ENCODE peak calls at places on chromosome 20, in seven cellular contexts. One of them, this sample, is unnamed.

GRCh38 chr20:31549513-31549880 is 35.3 kb downstream of the HM13 start:
- DNase-seq in AG09309: no peak
- DNase-seq in thyroid gland: no peak
- DNase-seq in choroid plexus epithelial cell: no peak
- DNase-seq in HCT116: no peak
- DNase-seq in fibroblast of pulmonary artery: no peak
- DNase-seq in GM13976: no peak
- DNase-seq in this sample: no peak

GRCh38 chr20:48898896-48899513 is 22.5 kb upstream of the ARFGEF2 start:
- DNase-seq in thyroid gland: no peak
- DNase-seq in fibroblast of pulmonary artery: no peak
- DNase-seq in choroid plexus epithelial cell: no peak
- DNase-seq in GM13976: no peak
- DNase-seq in AG09309: no peak
- DNase-seq in HCT116: no peak
- DNase-seq in this sample: no peak

GRCh38 chr20:59850018-59850641 is 83.3 kb downstream of the SYCP2 start:
- DNase-seq in AG09309: no peak
- DNase-seq in HCT116: peak
- DNase-seq in thyroid gland: no peak
- DNase-seq in choroid plexus epithelial cell: peak
- DNase-seq in fibroblast of pulmonary artery: peak
- DNase-seq in GM13976: no peak
- DNase-seq in this sample: no peak

GRCh38 chr20:61299088-61299487 is 47.0 kb downstream of the CDH4 start:
- DNase-seq in HCT116: no peak
- DNase-seq in choroid plexus epithelial cell: no peak
- DNase-seq in AG09309: no peak
- DNase-seq in thyroid gland: no peak
- DNase-seq in fibroblast of pulmonary artery: no peak
- DNase-seq in GM13976: no peak
- DNase-seq in this sample: no peak

GRCh38 chr20:56875052-56875663 is 246.1 kb downstream of the TFAP2C start:
- DNase-seq in AG09309: peak
- DNase-seq in thyroid gland: peak
- DNase-seq in HCT116: peak
- DNase-seq in GM13976: no peak
- DNase-seq in choroid plexus epithelial cell: peak
- DNase-seq in fibroblast of pulmonary artery: peak
- DNase-seq in this sample: no peak

GRCh38 chr20:35320396-35321126 is 28.3 kb upstream of the FAM83C start:
- DNase-seq in AG09309: no peak
- DNase-seq in HCT116: peak
- DNase-seq in choroid plexus epithelial cell: peak
- DNase-seq in GM13976: no peak
- DNase-seq in thyroid gland: no peak
- DNase-seq in fibroblast of pulmonary artery: peak
- DNase-seq in this sample: no peak

GRCh38 chr20:21981607-21982344 is 276.3 kb downstream of the PAX1 start:
- DNase-seq in AG09309: peak
- DNase-seq in GM13976: no peak
- DNase-seq in thyroid gland: no peak
- DNase-seq in HCT116: no peak
- DNase-seq in choroid plexus epithelial cell: peak
- DNase-seq in fibroblast of pulmonary artery: peak
- DNase-seq in this sample: no peak

GRCh38 chr20:33026779-33027759 is 4.4 kb upstream of the BPIFB6 start:
- DNase-seq in choroid plexus epithelial cell: no peak
- DNase-seq in HCT116: no peak
- DNase-seq in GM13976: no peak
- DNase-seq in fibroblast of pulmonary artery: no peak
- DNase-seq in AG09309: no peak
- DNase-seq in thyroid gland: no peak
- DNase-seq in this sample: no peak

GRCh38 chr20:20482453-20482852 is 114.5 kb downstream of the INSM1 start:
- DNase-seq in HCT116: no peak
- DNase-seq in choroid plexus epithelial cell: no peak
- DNase-seq in thyroid gland: no peak
- DNase-seq in fibroblast of pulmonary artery: no peak
- DNase-seq in GM13976: no peak
- DNase-seq in AG09309: no peak
- DNase-seq in this sample: no peak

GRCh38 chr20:44990425-44990824 is 24.1 kb downstream of the STK4 start:
- DNase-seq in thyroid gland: no peak
- DNase-seq in AG09309: no peak
- DNase-seq in fibroblast of pulmonary artery: peak
- DNase-seq in GM13976: no peak
- DNase-seq in HCT116: no peak
- DNase-seq in choroid plexus epithelial cell: peak
- DNase-seq in this sample: peak

GRCh38 chr20:13147071-13147961 is 73.8 kb upstream of the ISM1 start:
- DNase-seq in AG09309: no peak
- DNase-seq in choroid plexus epithelial cell: peak
- DNase-seq in fibroblast of pulmonary artery: no peak
- DNase-seq in thyroid gland: peak
- DNase-seq in HCT116: no peak
- DNase-seq in GM13976: no peak
- DNase-seq in this sample: no peak

GRCh38 chr20:34861386-34862084 is 11.1 kb downstream of the GGT7 start:
- DNase-seq in GM13976: no peak
- DNase-seq in choroid plexus epithelial cell: no peak
- DNase-seq in HCT116: no peak
- DNase-seq in fibroblast of pulmonary artery: no peak
- DNase-seq in thyroid gland: peak
- DNase-seq in AG09309: no peak
- DNase-seq in this sample: no peak

GRCh38 chr20:10586296-10586695 is 87.5 kb downstream of the JAG1 start:
- DNase-seq in choroid plexus epithelial cell: no peak
- DNase-seq in fibroblast of pulmonary artery: no peak
- DNase-seq in thyroid gland: no peak
- DNase-seq in AG09309: no peak
- DNase-seq in GM13976: no peak
- DNase-seq in HCT116: no peak
- DNase-seq in this sample: no peak

GRCh38 chr20:19688031-19688806 is 69.8 kb upstream of the RIN2 start:
- DNase-seq in HCT116: peak
- DNase-seq in thyroid gland: peak
- DNase-seq in AG09309: peak
- DNase-seq in fibroblast of pulmonary artery: peak
- DNase-seq in GM13976: no peak
- DNase-seq in choroid plexus epithelial cell: peak
- DNase-seq in this sample: no peak

GRCh38 chr20:6160736-6161135 is 37.9 kb upstream of the FERMT1 start:
- DNase-seq in fibroblast of pulmonary artery: no peak
- DNase-seq in choroid plexus epithelial cell: no peak
- DNase-seq in thyroid gland: no peak
- DNase-seq in AG09309: no peak
- DNase-seq in GM13976: no peak
- DNase-seq in HCT116: no peak
- DNase-seq in this sample: no peak

GRCh38 chr20:6162239-6162638 is 39.4 kb upstream of the FERMT1 start:
- DNase-seq in AG09309: no peak
- DNase-seq in GM13976: no peak
- DNase-seq in choroid plexus epithelial cell: peak
- DNase-seq in HCT116: no peak
- DNase-seq in thyroid gland: peak
- DNase-seq in fibroblast of pulmonary artery: peak
- DNase-seq in this sample: no peak

GRCh38 chr20:6152777-6153176 is 29.9 kb upstream of the FERMT1 start:
- DNase-seq in HCT116: no peak
- DNase-seq in AG09309: no peak
- DNase-seq in choroid plexus epithelial cell: no peak
- DNase-seq in GM13976: no peak
- DNase-seq in fibroblast of pulmonary artery: no peak
- DNase-seq in thyroid gland: no peak
- DNase-seq in this sample: no peak

GRCh38 chr20:6157345-6157744 is 34.5 kb upstream of the FERMT1 start:
- DNase-seq in choroid plexus epithelial cell: peak
- DNase-seq in GM13976: no peak
- DNase-seq in AG09309: no peak
- DNase-seq in fibroblast of pulmonary artery: peak
- DNase-seq in thyroid gland: no peak
- DNase-seq in HCT116: no peak
- DNase-seq in this sample: no peak
- TF ChIP-seq CTCF in choroid plexus epithelial cell: peak
- TF ChIP-seq CTCF in GM13976: no peak
- TF ChIP-seq CTCF in AG09309: peak
- TF ChIP-seq CTCF in fibroblast of pulmonary artery: peak
- TF ChIP-seq CTCF in thyroid gland: no peak
- TF ChIP-seq CTCF in HCT116: peak
- TF ChIP-seq CTCF in this sample: no peak

DNA sequence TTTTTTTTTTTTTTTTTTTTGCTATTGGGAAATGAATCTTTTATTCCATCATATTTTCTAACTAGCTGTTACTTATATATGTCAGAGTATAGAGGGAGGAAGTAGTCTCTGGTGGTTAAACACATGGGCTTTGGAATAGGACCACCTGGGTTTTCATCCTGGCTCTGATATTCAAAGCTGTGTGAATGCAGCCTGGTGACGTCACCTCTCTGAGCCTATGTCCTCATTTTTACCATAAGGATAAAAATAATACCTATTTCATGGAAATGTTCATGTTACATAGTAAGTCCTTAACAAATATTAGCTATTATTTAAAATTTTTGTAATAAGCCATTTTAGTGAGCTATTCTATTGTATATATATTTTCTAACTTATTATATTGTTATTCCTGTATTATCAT is 58.8 kb upstream of the TOX2 start:
- DNase-seq in choroid plexus epithelial cell: no peak
- DNase-seq in AG09309: no peak
- DNase-seq in thyroid gland: no peak
- DNase-seq in fibroblast of pulmonary artery: no peak
- DNase-seq in HCT116: no peak
- DNase-seq in GM13976: no peak
- DNase-seq in this sample: no peak
- TF ChIP-seq CTCF in choroid plexus epithelial cell: no peak
- TF ChIP-seq CTCF in AG09309: no peak
- TF ChIP-seq CTCF in thyroid gland: no peak
- TF ChIP-seq CTCF in fibroblast of pulmonary artery: no peak
- TF ChIP-seq CTCF in HCT116: no peak
- TF ChIP-seq CTCF in GM13976: no peak
- TF ChIP-seq CTCF in this sample: no peak

DNA sequence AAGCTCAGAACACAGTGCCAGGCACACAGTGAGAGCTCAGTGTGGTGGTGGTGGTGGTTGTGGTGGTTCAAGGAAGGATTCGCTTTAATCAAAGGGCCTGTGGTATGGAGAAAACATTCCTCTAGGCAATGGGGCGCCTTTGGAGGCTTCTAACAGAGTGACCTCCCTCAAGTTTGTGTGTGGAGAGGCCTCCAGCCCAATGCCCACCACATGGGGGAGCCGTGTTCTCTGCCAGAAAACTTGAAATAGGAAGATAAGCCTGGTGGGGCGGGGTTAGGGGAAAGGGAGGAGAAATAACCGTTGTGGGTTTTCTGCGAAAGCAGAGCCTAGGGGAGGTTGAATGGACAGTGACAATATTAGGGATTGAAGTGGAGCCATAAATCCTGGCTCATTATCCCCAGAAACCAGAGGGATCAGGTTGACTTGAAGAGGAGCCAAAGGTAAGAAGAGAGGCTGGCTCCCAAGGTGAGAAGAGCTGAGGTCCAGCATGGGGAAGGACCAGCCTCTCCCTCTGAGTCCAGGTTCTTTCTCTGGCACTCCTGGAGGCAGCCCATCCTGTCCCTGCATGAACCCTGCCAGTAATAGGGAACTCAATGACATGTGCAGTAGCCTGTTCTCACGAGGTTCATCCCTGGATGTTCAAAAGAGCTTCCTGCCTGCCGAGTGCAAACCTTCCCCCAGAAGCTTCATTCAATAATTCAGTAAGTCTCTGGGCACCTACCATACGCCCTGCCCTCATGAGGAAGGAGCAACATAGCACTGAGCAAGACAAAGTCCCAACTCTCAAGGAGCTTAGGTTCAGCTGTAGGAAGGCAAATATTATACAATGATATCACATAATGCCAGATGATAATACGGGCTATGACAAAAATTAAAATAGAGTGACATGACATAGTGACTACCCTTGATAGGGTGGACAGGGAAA is 51.4 kb downstream of the TGM2 start:
- DNase-seq in choroid plexus epithelial cell: peak
- DNase-seq in thyroid gland: no peak
- DNase-seq in HCT116: peak
- DNase-seq in fibroblast of pulmonary artery: no peak
- DNase-seq in AG09309: no peak
- DNase-seq in GM13976: no peak
- DNase-seq in this sample: no peak
- TF ChIP-seq CTCF in choroid plexus epithelial cell: peak
- TF ChIP-seq CTCF in thyroid gland: no peak
- TF ChIP-seq CTCF in HCT116: peak
- TF ChIP-seq CTCF in fibroblast of pulmonary artery: peak
- TF ChIP-seq CTCF in AG09309: peak
- TF ChIP-seq CTCF in GM13976: no peak
- TF ChIP-seq CTCF in this sample: peak

GRCh38 chr20:37081717-37082289 is 14.0 kb downstream of the RBL1 start:
- DNase-seq in choroid plexus epithelial cell: peak
- DNase-seq in fibroblast of pulmonary artery: no peak
- DNase-seq in HCT116: no peak
- DNase-seq in thyroid gland: peak
- DNase-seq in GM13976: no peak
- DNase-seq in AG09309: no peak
- DNase-seq in this sample: no peak
- TF ChIP-seq CTCF in choroid plexus epithelial cell: peak
- TF ChIP-seq CTCF in fibroblast of pulmonary artery: peak
- TF ChIP-seq CTCF in HCT116: peak
- TF ChIP-seq CTCF in thyroid gland: no peak
- TF ChIP-seq CTCF in GM13976: no peak
- TF ChIP-seq CTCF in AG09309: peak
- TF ChIP-seq CTCF in this sample: peak

DNA sequence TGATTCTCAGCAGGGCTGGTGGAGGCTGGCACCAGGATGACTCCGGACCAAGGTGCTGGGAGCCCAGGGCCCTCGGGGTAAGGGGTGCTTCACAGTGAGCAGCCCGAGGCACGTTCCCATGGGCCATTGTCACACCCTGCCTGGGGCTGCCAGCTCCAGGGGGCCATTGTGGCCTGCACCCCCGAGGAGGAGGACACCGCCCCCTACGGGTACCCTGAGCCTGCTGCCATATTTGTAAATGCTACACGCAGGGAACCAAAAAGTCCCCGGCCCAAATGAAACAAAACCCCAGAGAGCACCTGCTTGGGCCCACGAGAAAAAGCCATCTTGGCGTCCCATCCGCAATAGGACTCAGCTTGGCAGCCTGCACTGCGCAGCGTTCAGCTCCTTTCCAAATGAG is 64.7 kb upstream of the GATA5 start:
- DNase-seq in AG09309: no peak
- DNase-seq in thyroid gland: no peak
- DNase-seq in GM13976: no peak
- DNase-seq in choroid plexus epithelial cell: no peak
- DNase-seq in HCT116: no peak
- DNase-seq in fibroblast of pulmonary artery: no peak
- DNase-seq in this sample: no peak
- TF ChIP-seq CTCF in AG09309: no peak
- TF ChIP-seq CTCF in thyroid gland: no peak
- TF ChIP-seq CTCF in GM13976: no peak
- TF ChIP-seq CTCF in choroid plexus epithelial cell: no peak
- TF ChIP-seq CTCF in HCT116: peak
- TF ChIP-seq CTCF in fibroblast of pulmonary artery: no peak
- TF ChIP-seq CTCF in this sample: no peak